ENCODE peak calls at places on chromosomes 16 and 17, in six cellular contexts. Y is fibroblast of lung, B is stomach, J is T-cell, C is non-pigmented ciliary epithelial cell, X is NCI-H526 treated with DMSO at 0.1 percent for 48 hours. I is an unnamed sample.

GRCh38 chr16:2609827-2610470 is 72.1 kb downstream of the PDPK1 start:
- DNase-seq in Y (no peak), B (no peak), J (no peak), C (no peak), X (no peak), I (no peak)

GRCh38 chr17:42378597-42379594 is 9.3 kb downstream of the STAT3 start:
- DNase-seq in Y (peak; percentile 42), B (no peak), J (no peak), C (no peak), X (peak; percentile 61), I (no peak)

GRCh38 chr17:42989726-42990652 is 8.2 kb upstream of the RPL27 start:
- DNase-seq in Y (peak; percentile 36), B (no peak), J (no peak), C (no peak), X (no peak), I (peak; percentile 53)

GRCh38 chr16:21276090-21276489 is 2.0 kb downstream of the CRYM start:
- DNase-seq in Y (no peak), B (no peak), J (no peak), C (no peak), X (no peak), I (no peak)

GRCh38 chr16:55539049-55539448 is 27.4 kb upstream of the CAPNS2 start:
- DNase-seq in Y (no peak), B (no peak), J (no peak), C (no peak), X (no peak), I (no peak)

GRCh38 chr16:68995011-68995504 is 110.4 kb upstream of the HAS3 start:
- DNase-seq in Y (peak; percentile 64), B (no peak), J (no peak), C (no peak), X (no peak), I (peak; percentile 47)

GRCh38 chr17:36728030-36728991 is 126.9 kb downstream of the MRM1 start:
- DNase-seq in Y (no peak), B (no peak), J (no peak), C (no peak), X (peak; percentile 49), I (no peak)

GRCh38 chr17:59331929-59332889 is 754 bp downstream of the YPEL2 start:
- DNase-seq in Y (no peak), B (peak; percentile 57), J (no peak), C (no peak), X (peak; percentile 22), I (peak; percentile 45)

GRCh38 chr17:57750109-57750845 is 5.2 kb upstream of the CCDC182 start:
- DNase-seq in Y (no peak), B (no peak), J (no peak), C (no peak), X (no peak), I (no peak)